ENCODE peak calls at places on chromosomes 2 and 18, in eight cellular contexts. K is natural killer cell treated with Interleukin-12 subunit alpha and Interleukin-12 subunit beta and Interleukin-15 and Interleukin-18, amount 100 ng/mL, for 72 hours; Q is hepatocyte; B is stimulated activated CD4-positive, alpha-beta T cell treated with anti-CD3 and anti-CD28 coated beads, TNF-alpha, amount 100 ng/mL, for 4 hours; N is B cell; P is lung microvascular endothelial cell; F is AG08396; R is HFFc6. Y is an unnamed sample.

GRCh38 chr18:40046596-40046995 is 1908.4 kb upstream of the PIK3C3 start:
- DNase-seq in Q (no peak), N (no peak), R (no peak), K (no peak), P (no peak), B (no peak), F (no peak), Y (no peak)

GRCh38 chr2:83196225-83196624 is 1262.9 kb downstream of the SUCLG1 start:
- DNase-seq in K (no peak), Q (peak; percentile 37), B (no peak), P (peak; percentile 47), N (no peak), F (no peak), R (peak; percentile 71), Y (peak; percentile 2)

GRCh38 chr2:74002515-74003391 is 18.0 kb downstream of the TET3 start:
- DNase-seq in F (peak; percentile 95), R (peak; percentile 64), Q (peak; percentile 95), P (peak; percentile 88), B (peak; percentile 53), K (peak; percentile 93), N (peak; percentile 86), Y (peak; percentile 93)

GRCh38 chr18:44309185-44309584 is 371.5 kb upstream of the SETBP1 start:
- DNase-seq in K (no peak), P (peak; percentile 54), B (no peak), N (no peak), F (peak; percentile 4), R (no peak), Q (no peak), Y (no peak)

GRCh38 chr2:88055049-88055435 is 541 bp downstream of the KRCC1 start:
- DNase-seq in R (no peak), F (peak; percentile 32), Q (peak; percentile 44), B (no peak), N (no peak), K (no peak), P (peak; percentile 40), Y (peak; percentile 49)

GRCh38 chr2:130286983-130287655 is 55.6 kb upstream of the IMP4 start:
- DNase-seq in K (no peak), R (no peak), B (no peak), N (no peak), F (no peak), P (no peak), Q (no peak), Y (no peak)

GRCh38 chr2:97950329-97951154 is 45.2 kb downstream of the TMEM131 start:
- DNase-seq in P (peak; percentile 7), F (peak; percentile 58), K (no peak), R (peak; percentile 89), N (no peak), Q (peak; percentile 16), B (no peak), Y (no peak)

GRCh38 chr2:102436284-102436683 is 13.3 kb downstream of the IL18RAP start:
- DNase-seq in B (no peak), N (no peak), R (no peak), F (no peak), Q (no peak), P (peak; percentile 86), K (peak; percentile 82), Y (no peak)

GRCh38 chr2:108594982-108595464 is 60.8 kb downstream of the LIMS1 start:
- DNase-seq in P (peak; percentile 90), R (peak; percentile 93), Q (no peak), F (peak; percentile 28), B (no peak), K (no peak), N (no peak), Y (no peak)

GRCh38 chr2:9178905-9179571 is 27.6 kb upstream of the ASAP2 start:
- DNase-seq in R (peak; percentile 68), F (peak; percentile 66), K (no peak), N (no peak), P (peak; percentile 82), Q (peak; percentile 66), B (no peak), Y (peak; percentile 51)

GRCh38 chr2:172430671-172431070 is 3.3 kb downstream of the ITGA6 start:
- DNase-seq in Q (peak; percentile 22), K (no peak), F (no peak), B (no peak), N (no peak), P (no peak), R (no peak), Y (no peak)

GRCh38 chr2:23239374-23239773 is 145.6 kb upstream of the KLHL29 start:
- DNase-seq in P (no peak), B (no peak), R (no peak), Q (no peak), N (no peak), K (no peak), F (no peak), Y (no peak)

GRCh38 chr18:78561757-78562445 is 417.7 kb upstream of the SALL3 start:
- DNase-seq in K (no peak), F (no peak), P (no peak), B (no peak), N (no peak), R (no peak), Q (no peak), Y (no peak)

GRCh38 chr18:73549236-73549635 is 598.4 kb downstream of the FBXO15 start:
- DNase-seq in B (no peak), Q (no peak), N (no peak), F (no peak), R (no peak), K (no peak), P (no peak), Y (no peak)

GRCh38 chr18:50013363-50014138 is 181.4 kb downstream of the MYO5B start:
- DNase-seq in N (no peak), F (peak; percentile 16), P (no peak), K (no peak), B (no peak), R (peak; percentile 57), Q (no peak), Y (no peak)

GRCh38 chr2:6184532-6185302 is 492.5 kb downstream of the SOX11 start:
- DNase-seq in B (no peak), F (no peak), R (no peak), N (no peak), K (no peak), P (no peak), Q (peak; percentile 46), Y (no peak)

GRCh38 chr18:51711298-51711889 is 513.9 kb upstream of the MEX3C start:
- DNase-seq in B (no peak), F (no peak), Q (no peak), K (no peak), N (no peak), P (no peak), R (no peak), Y (no peak)

Y was measured in A673.